ENCODE peak calls at places on chromosomes 13 and 19, in five cellular contexts. One of them, this sample, is unnamed.
A peak's percentile ranks its signal among the peaks of the same experiment; 100 is the strongest.

GRCh38 chr13:74101436-74101835 is 32.8 kb downstream of the KLF12 start:
- DNase-seq in GM23338: no peak
- DNase-seq in endothelial cell of umbilical vein: no peak
- DNase-seq in tibial artery: no peak
- DNase-seq in cardiac muscle cell: no peak
- DNase-seq in this sample: no peak

GRCh38 chr13:32225494-32225931 is 89.7 kb downstream of the ZAR1L start:
- DNase-seq in GM23338: peak; percentile 28
- DNase-seq in endothelial cell of umbilical vein: no peak
- DNase-seq in tibial artery: no peak
- DNase-seq in cardiac muscle cell: peak; percentile 36
- DNase-seq in this sample: no peak

GRCh38 chr13:110942248-110942981 is 27.5 kb upstream of the ANKRD10 start:
- DNase-seq in GM23338: no peak
- DNase-seq in endothelial cell of umbilical vein: no peak
- DNase-seq in tibial artery: no peak
- DNase-seq in cardiac muscle cell: no peak
- DNase-seq in this sample: no peak

GRCh38 chr19:42193706-42194105 is 23.8 kb downstream of the DEDD2 start:
- DNase-seq in GM23338: no peak
- DNase-seq in endothelial cell of umbilical vein: peak; percentile 76
- DNase-seq in tibial artery: no peak
- DNase-seq in cardiac muscle cell: peak; percentile 81
- DNase-seq in this sample: no peak

GRCh38 chr13:107457686-107458085 is 757.6 kb downstream of the LIG4 start:
- DNase-seq in GM23338: no peak
- DNase-seq in endothelial cell of umbilical vein: peak; percentile 78
- DNase-seq in tibial artery: no peak
- DNase-seq in cardiac muscle cell: no peak
- DNase-seq in this sample: no peak

GRCh38 chr13:31538067-31539042 is 201.0 kb upstream of the RXFP2 start:
- DNase-seq in GM23338: peak; percentile 70
- DNase-seq in endothelial cell of umbilical vein: peak; percentile 49
- DNase-seq in tibial artery: no peak
- DNase-seq in cardiac muscle cell: peak; percentile 74
- DNase-seq in this sample: no peak

GRCh38 chr19:49475191-49475932 is 1.3 kb downstream of the FLT3LG start:
- DNase-seq in GM23338: no peak
- DNase-seq in endothelial cell of umbilical vein: no peak
- DNase-seq in tibial artery: no peak
- DNase-seq in cardiac muscle cell: no peak
- DNase-seq in this sample: peak; percentile 26

GRCh38 chr19:719636-720377 is 11.1 kb downstream of the PALM start:
- DNase-seq in GM23338: peak; percentile 49
- DNase-seq in endothelial cell of umbilical vein: no peak
- DNase-seq in tibial artery: no peak
- DNase-seq in cardiac muscle cell: no peak
- DNase-seq in this sample: no peak

GRCh38 chr13:80340643-80341097 is 256 bp downstream of the SPRY2 start:
- DNase-seq in GM23338: no peak
- DNase-seq in endothelial cell of umbilical vein: peak; percentile 66
- DNase-seq in tibial artery: peak; percentile 70
- DNase-seq in cardiac muscle cell: peak; percentile 81
- DNase-seq in this sample: no peak

GRCh38 chr19:44548736-44549135 is 19.3 kb upstream of the CEACAM20 start:
- DNase-seq in GM23338: no peak
- DNase-seq in endothelial cell of umbilical vein: no peak
- DNase-seq in tibial artery: no peak
- DNase-seq in cardiac muscle cell: peak; percentile 10
- DNase-seq in this sample: no peak

GRCh38 chr13:32555613-32556012 is 17.0 kb upstream of the N4BP2L2 start:
- DNase-seq in GM23338: no peak
- DNase-seq in endothelial cell of umbilical vein: no peak
- DNase-seq in tibial artery: no peak
- DNase-seq in cardiac muscle cell: no peak
- DNase-seq in this sample: no peak

GRCh38 chr13:23505007-23505406 is 65.2 kb upstream of the TNFRSF19 start:
- DNase-seq in GM23338: no peak
- DNase-seq in endothelial cell of umbilical vein: no peak
- DNase-seq in tibial artery: no peak
- DNase-seq in cardiac muscle cell: peak; percentile 25
- DNase-seq in this sample: no peak

GRCh38 chr13:44064376-44064775 is 184.7 kb downstream of the LACC1 start:
- DNase-seq in GM23338: no peak
- DNase-seq in endothelial cell of umbilical vein: no peak
- DNase-seq in tibial artery: no peak
- DNase-seq in cardiac muscle cell: no peak
- DNase-seq in this sample: peak; percentile 29

GRCh38 chr13:41637578-41637977 is 180.2 kb downstream of the RGCC start:
- DNase-seq in GM23338: no peak
- DNase-seq in endothelial cell of umbilical vein: no peak
- DNase-seq in tibial artery: no peak
- DNase-seq in cardiac muscle cell: no peak
- DNase-seq in this sample: no peak

GRCh38 chr13:26050568-26051230 is 1.1 kb downstream of the SHISA2 start:
- DNase-seq in GM23338: peak; percentile 79
- DNase-seq in endothelial cell of umbilical vein: peak; percentile 42
- DNase-seq in tibial artery: no peak
- DNase-seq in cardiac muscle cell: peak; percentile 34
- DNase-seq in this sample: no peak

GRCh38 chr19:4343845-4344713 is 717 bp downstream of the MPND start:
- DNase-seq in GM23338: no peak
- DNase-seq in endothelial cell of umbilical vein: no peak
- DNase-seq in tibial artery: no peak
- DNase-seq in cardiac muscle cell: no peak
- DNase-seq in this sample: no peak

GRCh38 chr19:15466851-15467733 is 2.7 kb upstream of the RASAL3 start:
- DNase-seq in GM23338: no peak
- DNase-seq in endothelial cell of umbilical vein: peak; percentile 99
- DNase-seq in tibial artery: no peak
- DNase-seq in cardiac muscle cell: peak; percentile 88
- DNase-seq in this sample: peak; percentile 66

GRCh38 chr19:1811472-1811894 is 593 bp downstream of the ATP8B3 start:
- DNase-seq in GM23338: no peak
- DNase-seq in endothelial cell of umbilical vein: peak; percentile 30
- DNase-seq in tibial artery: peak; percentile 91
- DNase-seq in cardiac muscle cell: peak; percentile 29
- DNase-seq in this sample: peak; percentile 70

GRCh38 chr19:49339364-49340068 is 4.3 kb downstream of the CD37 start:
- DNase-seq in GM23338: peak; percentile 97
- DNase-seq in endothelial cell of umbilical vein: peak; percentile 84
- DNase-seq in tibial artery: peak; percentile 97
- DNase-seq in cardiac muscle cell: peak; percentile 96
- DNase-seq in this sample: no peak

GRCh38 chr19:46713781-46714522 is 3.0 kb downstream of the PRKD2 start:
- DNase-seq in GM23338: peak; percentile 91
- DNase-seq in endothelial cell of umbilical vein: peak; percentile 85
- DNase-seq in tibial artery: peak; percentile 93
- DNase-seq in cardiac muscle cell: peak; percentile 90
- DNase-seq in this sample: peak; percentile 80

GRCh38 chr13:113877149-113877990 is 13.5 kb upstream of the GAS6 start:
- DNase-seq in GM23338: no peak
- DNase-seq in endothelial cell of umbilical vein: no peak
- DNase-seq in tibial artery: no peak
- DNase-seq in cardiac muscle cell: no peak
- DNase-seq in this sample: no peak

GRCh38 chr19:9878511-9879196 is 43.5 kb downstream of the PIN1 start:
- DNase-seq in GM23338: no peak
- DNase-seq in endothelial cell of umbilical vein: no peak
- DNase-seq in tibial artery: no peak
- DNase-seq in cardiac muscle cell: peak; percentile 76
- DNase-seq in this sample: no peak

GRCh38 chr19:39406656-39407393 is at the start of gene ZFP36:
- DNase-seq in GM23338: peak; percentile 83
- DNase-seq in endothelial cell of umbilical vein: peak; percentile 76
- DNase-seq in tibial artery: peak; percentile 96
- DNase-seq in cardiac muscle cell: peak; percentile 90
- DNase-seq in this sample: peak; percentile 87

GRCh38 chr13:44311011-44311481 is 62.6 kb upstream of the SERP2 start:
- DNase-seq in GM23338: no peak
- DNase-seq in endothelial cell of umbilical vein: no peak
- DNase-seq in tibial artery: no peak
- DNase-seq in cardiac muscle cell: peak; percentile 42
- DNase-seq in this sample: no peak

GRCh38 chr13:87527036-87527435 is 144.1 kb upstream of the SLITRK5 start:
- DNase-seq in GM23338: no peak
- DNase-seq in endothelial cell of umbilical vein: no peak
- DNase-seq in tibial artery: no peak
- DNase-seq in cardiac muscle cell: no peak
- DNase-seq in this sample: no peak

GRCh38 chr19:48967346-48968178 is 2.5 kb downstream of the FTL start:
- DNase-seq in GM23338: no peak
- DNase-seq in endothelial cell of umbilical vein: no peak
- DNase-seq in tibial artery: peak; percentile 80
- DNase-seq in cardiac muscle cell: peak; percentile 86
- DNase-seq in this sample: no peak

GRCh38 chr13:23578411-23579071 is 8.3 kb downstream of the TNFRSF19 start:
- DNase-seq in GM23338: peak; percentile 74
- DNase-seq in endothelial cell of umbilical vein: peak; percentile 4
- DNase-seq in tibial artery: peak; percentile 83
- DNase-seq in cardiac muscle cell: peak; percentile 79
- DNase-seq in this sample: no peak

GRCh38 chr19:11180346-11180745 is 17.0 kb downstream of the KANK2 start:
- DNase-seq in GM23338: no peak
- DNase-seq in endothelial cell of umbilical vein: no peak
- DNase-seq in tibial artery: no peak
- DNase-seq in cardiac muscle cell: no peak
- DNase-seq in this sample: no peak

GRCh38 chr13:77290342-77290741 is 36.6 kb downstream of the MYCBP2 start:
- DNase-seq in GM23338: no peak
- DNase-seq in endothelial cell of umbilical vein: no peak
- DNase-seq in tibial artery: no peak
- DNase-seq in cardiac muscle cell: no peak
- DNase-seq in this sample: no peak

GRCh38 chr19:21604351-21604926 is 99.0 kb downstream of the ZNF429 start:
- DNase-seq in GM23338: peak; percentile 95
- DNase-seq in endothelial cell of umbilical vein: no peak
- DNase-seq in tibial artery: no peak
- DNase-seq in cardiac muscle cell: peak; percentile 42
- DNase-seq in this sample: peak; percentile 35

GRCh38 chr13:34155931-34156607 is 338.1 kb downstream of the RFC3 start:
- DNase-seq in GM23338: no peak
- DNase-seq in endothelial cell of umbilical vein: peak; percentile 73
- DNase-seq in tibial artery: no peak
- DNase-seq in cardiac muscle cell: peak; percentile 48
- DNase-seq in this sample: no peak

GRCh38 chr13:84951128-84951527 is 848.1 kb downstream of the SLITRK6 start:
- DNase-seq in GM23338: no peak
- DNase-seq in endothelial cell of umbilical vein: no peak
- DNase-seq in tibial artery: no peak
- DNase-seq in cardiac muscle cell: no peak
- DNase-seq in this sample: no peak

GRCh38 chr13:75482070-75482819 is at the start of gene TBC1D4:
- DNase-seq in GM23338: peak; percentile 96
- DNase-seq in endothelial cell of umbilical vein: peak; percentile 97
- DNase-seq in tibial artery: peak; percentile 90
- DNase-seq in cardiac muscle cell: peak; percentile 96
- DNase-seq in this sample: peak; percentile 25

GRCh38 chr13:59519776-59520175 is 644.0 kb downstream of the DIAPH3 start:
- DNase-seq in GM23338: no peak
- DNase-seq in endothelial cell of umbilical vein: no peak
- DNase-seq in tibial artery: no peak
- DNase-seq in cardiac muscle cell: peak; percentile 16
- DNase-seq in this sample: no peak
- H3K4me3 ChIP-seq in GM23338: no peak overlapping the region
- H3K4me3 ChIP-seq in endothelial cell of umbilical vein: no peak overlapping the region
- H3K4me3 ChIP-seq in tibial artery: no peak overlapping the region
- H3K4me3 ChIP-seq in cardiac muscle cell: no peak overlapping the region
- H3K4me3 ChIP-seq in this sample: no peak overlapping the region

GRCh38 chr19:23002690-23003422 is at the start of gene ZNF728:
- DNase-seq in GM23338: no peak
- DNase-seq in endothelial cell of umbilical vein: no peak
- DNase-seq in tibial artery: peak; percentile 87
- DNase-seq in cardiac muscle cell: peak; percentile 3
- DNase-seq in this sample: no peak
- H3K4me3 ChIP-seq in GM23338: no peak within 1 kb of the TSS
- H3K4me3 ChIP-seq in endothelial cell of umbilical vein: no peak within 1 kb of the TSS
- H3K4me3 ChIP-seq in tibial artery: peak within 1 kb of the TSS; percentile 56
- H3K4me3 ChIP-seq in cardiac muscle cell: no peak within 1 kb of the TSS
- H3K4me3 ChIP-seq in this sample: no peak within 1 kb of the TSS

DNA sequence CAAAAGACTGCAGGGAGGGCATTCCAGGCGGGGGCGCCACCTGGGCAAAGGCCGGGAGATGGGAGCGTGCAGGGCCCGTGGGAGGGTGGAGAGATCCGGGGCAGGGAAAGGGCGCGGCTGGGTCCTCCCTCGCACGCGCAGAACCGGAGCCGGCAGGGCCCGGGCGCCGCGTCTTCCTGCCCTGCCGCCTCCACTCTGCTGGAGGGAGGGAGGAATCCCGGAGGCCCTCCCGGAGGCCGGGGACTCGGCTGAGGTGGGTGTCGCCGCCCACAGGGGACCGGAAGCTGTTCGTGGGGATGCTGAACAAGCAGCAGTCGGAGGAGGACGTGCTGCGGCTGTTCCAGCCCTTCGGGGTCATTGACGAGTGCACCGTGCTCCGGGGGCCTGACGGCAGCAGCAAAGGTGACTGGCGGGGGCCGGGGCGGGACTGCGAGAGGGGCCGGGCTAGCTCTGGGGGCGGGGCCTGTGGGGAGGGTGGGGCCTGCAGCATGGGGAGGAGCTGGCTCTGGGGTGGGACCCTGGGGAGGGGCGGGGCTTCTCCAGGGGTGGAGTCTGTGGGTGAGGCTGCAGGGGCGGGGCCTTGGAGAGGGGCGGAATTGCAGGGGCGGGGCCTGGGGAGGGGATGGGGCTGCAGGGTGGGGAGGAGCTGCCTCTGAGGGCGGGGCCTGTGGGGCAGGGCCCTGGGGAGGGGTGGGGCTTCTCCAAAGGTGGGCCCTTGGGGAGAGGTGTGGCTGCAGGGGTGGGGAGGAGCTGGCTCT is 51.3 kb downstream of the CELF5 start:
- DNase-seq in GM23338: peak; percentile 96
- DNase-seq in endothelial cell of umbilical vein: peak; percentile 44
- DNase-seq in tibial artery: no peak
- DNase-seq in cardiac muscle cell: peak; percentile 81
- DNase-seq in this sample: peak; percentile 92
- H3K4me3 ChIP-seq in GM23338: peak overlapping the region; percentile 71
- H3K4me3 ChIP-seq in endothelial cell of umbilical vein: peak overlapping the region; percentile 31
- H3K4me3 ChIP-seq in tibial artery: peak overlapping the region; percentile 40
- H3K4me3 ChIP-seq in cardiac muscle cell: peak overlapping the region; percentile 44
- H3K4me3 ChIP-seq in this sample: peak overlapping the region; percentile 47

GRCh38 chr19:18594824-18595373 is 6.3 kb downstream of the REX1BD start:
- DNase-seq in GM23338: no peak
- DNase-seq in endothelial cell of umbilical vein: no peak
- DNase-seq in tibial artery: no peak
- DNase-seq in cardiac muscle cell: no peak
- DNase-seq in this sample: no peak
- H3K4me3 ChIP-seq in GM23338: peak overlapping the region; percentile 68
- H3K4me3 ChIP-seq in endothelial cell of umbilical vein: no peak overlapping the region
- H3K4me3 ChIP-seq in tibial artery: peak overlapping the region; percentile 42
- H3K4me3 ChIP-seq in cardiac muscle cell: peak overlapping the region; percentile 28
- H3K4me3 ChIP-seq in this sample: peak overlapping the region; percentile 52

DNA sequence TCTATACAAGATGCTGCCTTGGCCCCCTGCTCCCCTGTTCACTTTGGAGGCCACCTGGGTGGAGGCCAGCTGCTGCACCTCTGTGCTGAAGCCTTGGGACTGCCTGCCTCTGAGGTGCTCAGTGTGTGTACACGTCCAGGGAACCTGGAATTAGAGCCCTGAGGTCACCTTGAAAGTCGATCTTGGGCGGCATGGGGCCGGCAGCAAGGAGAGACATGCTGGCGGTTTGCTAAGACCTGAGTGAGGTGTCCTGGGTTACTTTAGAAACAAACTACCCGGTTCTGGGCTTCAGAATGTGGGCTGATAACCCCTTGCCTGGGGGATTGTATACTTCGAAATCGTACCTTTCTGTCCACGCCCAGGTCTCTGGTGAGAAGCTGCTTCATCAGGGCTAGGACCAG is 25.5 kb downstream of the TSSK6 start:
- DNase-seq in GM23338: peak; percentile 11
- DNase-seq in endothelial cell of umbilical vein: peak; percentile 7
- DNase-seq in tibial artery: no peak
- DNase-seq in cardiac muscle cell: no peak
- DNase-seq in this sample: no peak
- H3K4me3 ChIP-seq in GM23338: no peak overlapping the region
- H3K4me3 ChIP-seq in endothelial cell of umbilical vein: no peak overlapping the region
- H3K4me3 ChIP-seq in tibial artery: no peak overlapping the region
- H3K4me3 ChIP-seq in cardiac muscle cell: no peak overlapping the region
- H3K4me3 ChIP-seq in this sample: no peak overlapping the region

This sample was measured in CD4-positive, alpha-beta memory T cell.